ENCODE peak calls at places on chromosomes 16 and 17, in five cellular contexts. One of them, this sample, is unnamed.

GRCh38 chr17:69978056-69978646 is 96.9 kb upstream of the KCNJ16 start:
- DNase-seq in fibroblast of mammary gland: peak; percentile 4
- DNase-seq in colonic mucosa: no peak
- DNase-seq in NCI-H1105 treated with DMSO at 0.1 percent for 48 hours: no peak
- DNase-seq in GM23248: no peak
- DNase-seq in this sample: no peak

GRCh38 chr16:86387461-86388440 is 122.6 kb upstream of the FOXF1 start:
- DNase-seq in fibroblast of mammary gland: peak; percentile 97
- DNase-seq in colonic mucosa: no peak
- DNase-seq in NCI-H1105 treated with DMSO at 0.1 percent for 48 hours: no peak
- DNase-seq in GM23248: peak; percentile 99
- DNase-seq in this sample: no peak

GRCh38 chr16:13168091-13168572 is 266.7 kb downstream of the SHISA9 start:
- DNase-seq in fibroblast of mammary gland: no peak
- DNase-seq in colonic mucosa: no peak
- DNase-seq in NCI-H1105 treated with DMSO at 0.1 percent for 48 hours: no peak
- DNase-seq in GM23248: no peak
- DNase-seq in this sample: no peak

GRCh38 chr16:89895482-89896250 is 22.3 kb downstream of the TCF25 start:
- DNase-seq in fibroblast of mammary gland: no peak
- DNase-seq in colonic mucosa: no peak
- DNase-seq in NCI-H1105 treated with DMSO at 0.1 percent for 48 hours: no peak
- DNase-seq in GM23248: no peak
- DNase-seq in this sample: no peak

GRCh38 chr17:17019430-17019762 is 22.9 kb upstream of the MPRIP start:
- DNase-seq in fibroblast of mammary gland: no peak
- DNase-seq in colonic mucosa: no peak
- DNase-seq in NCI-H1105 treated with DMSO at 0.1 percent for 48 hours: no peak
- DNase-seq in GM23248: no peak
- DNase-seq in this sample: no peak

GRCh38 chr17:67818110-67819002 is 6.9 kb upstream of the BPTF start:
- DNase-seq in fibroblast of mammary gland: peak; percentile 41
- DNase-seq in colonic mucosa: no peak
- DNase-seq in NCI-H1105 treated with DMSO at 0.1 percent for 48 hours: no peak
- DNase-seq in GM23248: no peak
- DNase-seq in this sample: no peak

GRCh38 chr16:30113031-30113710 is at the start of gene GDPD3:
- DNase-seq in fibroblast of mammary gland: peak; percentile 33
- DNase-seq in colonic mucosa: peak; percentile 90
- DNase-seq in NCI-H1105 treated with DMSO at 0.1 percent for 48 hours: no peak
- DNase-seq in GM23248: peak; percentile 44
- DNase-seq in this sample: no peak

GRCh38 chr17:62876664-62877411 is 68.7 kb upstream of the MARCHF10 start:
- DNase-seq in fibroblast of mammary gland: peak; percentile 59
- DNase-seq in colonic mucosa: no peak
- DNase-seq in NCI-H1105 treated with DMSO at 0.1 percent for 48 hours: peak; percentile 11
- DNase-seq in GM23248: peak; percentile 50
- DNase-seq in this sample: no peak

GRCh38 chr17:65556910-65557348 is 4.5 kb downstream of the AXIN2 start:
- DNase-seq in fibroblast of mammary gland: no peak
- DNase-seq in colonic mucosa: no peak
- DNase-seq in NCI-H1105 treated with DMSO at 0.1 percent for 48 hours: no peak
- DNase-seq in GM23248: peak; percentile 30
- DNase-seq in this sample: no peak

GRCh38 chr17:8004899-8005298 is 2.5 kb downstream of the GUCY2D start:
- DNase-seq in fibroblast of mammary gland: peak; percentile 89
- DNase-seq in colonic mucosa: no peak
- DNase-seq in NCI-H1105 treated with DMSO at 0.1 percent for 48 hours: no peak
- DNase-seq in GM23248: peak; percentile 83
- DNase-seq in this sample: no peak

GRCh38 chr17:74325743-74326379 is at the start of gene KIF19:
- DNase-seq in fibroblast of mammary gland: no peak
- DNase-seq in colonic mucosa: peak; percentile 36
- DNase-seq in NCI-H1105 treated with DMSO at 0.1 percent for 48 hours: no peak
- DNase-seq in GM23248: peak; percentile 35
- DNase-seq in this sample: peak; percentile 25